ENCODE peak calls at places on chromosomes 6 and 20, in five cellular contexts. E is H54, F is endothelial cell, H is posterior vena cava, W is colonic mucosa. R is an unnamed sample.
A peak's percentile ranks its signal among the peaks of the same experiment; 100 is the strongest.

GRCh38 chr20:20740595-20740994 is 28.2 kb upstream of the RALGAPA2 start:
- DNase-seq in W (no peak), E (no peak), H (no peak), F (no peak), R (no peak)

GRCh38 chr6:137631323-137631722 is 137.1 kb upstream of the OLIG3 start:
- DNase-seq in H (no peak), F (no peak), W (no peak), E (no peak), R (no peak)

GRCh38 chr20:61724376-61724775 is 341.3 kb downstream of the TAF4 start:
- DNase-seq in W (no peak), E (no peak), F (peak; percentile 49), H (no peak), R (no peak)

GRCh38 chr6:62285612-62286469 is at the start of gene KHDRBS2:
- DNase-seq in H (peak; percentile 91), F (no peak), W (peak; percentile 92), E (no peak), R (no peak)

GRCh38 chr6:113980937-113981554 is 10.1 kb upstream of the HDAC2 start:
- DNase-seq in F (peak; percentile 36), H (no peak), W (no peak), E (no peak), R (no peak)

GRCh38 chr6:111657146-111657545 is 51.5 kb upstream of the TRAF3IP2 start:
- DNase-seq in W (no peak), H (no peak), F (no peak), E (no peak), R (no peak)

GRCh38 chr6:106685833-106686232 is 56.5 kb downstream of the QRSL1 start:
- DNase-seq in W (no peak), E (no peak), H (no peak), F (no peak), R (no peak)

GRCh38 chr6:71238351-71238750 is 50.3 kb upstream of the OGFRL1 start:
- DNase-seq in W (no peak), E (peak; percentile 15), H (no peak), F (no peak), R (no peak)

GRCh38 chr20:62980970-62981369 is 25.8 kb downstream of the BHLHE23 start:
- DNase-seq in E (no peak), W (no peak), H (no peak), F (no peak), R (peak; percentile 8)

GRCh38 chr6:166612471-166612881 is 14.6 kb downstream of the RPS6KA2 start:
- DNase-seq in W (no peak), H (no peak), F (no peak), E (no peak), R (no peak)

R was measured in stimulated activated naive CD4-positive, alpha-beta T cell treated with Interleukin-2 at 50 U/mL for 16 hours.